ENCODE peak calls at places on chromosomes 13 and 19, in six cellular contexts. Q is brain microvascular endothelial cell, X is colonic mucosa, P is epithelial cell of proximal tubule, J is aorta, O is HL-60. K is an unnamed sample.
A peak's percentile ranks its signal among the peaks of the same experiment; 100 is the strongest.

GRCh38 chr13:21039097-21039800 is 22.1 kb downstream of the LATS2 start:
- DNase-seq in J (no peak), X (no peak), O (peak; percentile 39), P (no peak), Q (no peak), K (no peak)

GRCh38 chr13:114282143-114282685 is 813 bp downstream of the UPF3A start:
- DNase-seq in X (peak; percentile 32), Q (peak; percentile 17), O (peak; percentile 55), P (no peak), J (peak; percentile 53), K (no peak)

GRCh38 chr13:113117335-113117872 is 5.2 kb upstream of the F10 start:
- DNase-seq in X (no peak), Q (no peak), P (no peak), J (no peak), O (no peak), K (no peak)

GRCh38 chr19:53780506-53780905 is 43.6 kb downstream of the NLRP12 start:
- DNase-seq in O (no peak), P (no peak), J (no peak), X (no peak), Q (no peak), K (no peak)

GRCh38 chr19:30222428-30222873 is 149.7 kb upstream of the ZNF536 start:
- DNase-seq in X (no peak), P (no peak), J (no peak), Q (no peak), O (no peak), K (no peak)

GRCh38 chr19:3183721-3184641 is 1.7 kb upstream of the NCLN start:
- DNase-seq in O (no peak), P (no peak), X (no peak), Q (no peak), J (no peak), K (no peak)

GRCh38 chr19:44447864-44448674 is at the start of gene ZNF229:
- DNase-seq in Q (peak; percentile 94), P (peak; percentile 72), J (peak; percentile 92), O (peak; percentile 98), X (peak; percentile 94), K (peak; percentile 83)

GRCh38 chr13:64180756-64181155 is 2765.1 kb upstream of the PCDH20 start:
- DNase-seq in Q (no peak), J (no peak), P (no peak), O (no peak), X (no peak), K (no peak)

GRCh38 chr13:100075700-100076587 is 12.9 kb upstream of the PCCA start:
- DNase-seq in O (no peak), J (no peak), X (peak; percentile 25), Q (no peak), P (no peak), K (no peak)

GRCh38 chr13:55437162-55437561 is 1703.6 kb upstream of the PRR20A start:
- DNase-seq in O (no peak), P (no peak), X (no peak), Q (no peak), J (no peak), K (no peak)

GRCh38 chr13:113939129-113939904 is 34.6 kb downstream of the C13orf46 start:
- DNase-seq in Q (no peak), O (no peak), X (no peak), P (no peak), J (no peak), K (no peak)

GRCh38 chr13:91652389-91652788 is 254.0 kb downstream of the GPC5 start:
- DNase-seq in X (no peak), Q (no peak), J (no peak), P (no peak), O (no peak), K (peak; percentile 32)

GRCh38 chr13:39036212-39036611 is 1.7 kb downstream of the PROSER1 start:
- DNase-seq in O (peak; percentile 39), X (peak; percentile 30), J (no peak), Q (no peak), P (no peak), K (no peak)

GRCh38 chr19:57302020-57302465 is 18.2 kb upstream of the ZNF543 start:
- DNase-seq in J (peak; percentile 79), O (peak; percentile 17), P (peak; percentile 43), X (no peak), Q (peak; percentile 93), K (peak; percentile 79)

GRCh38 chr19:14004619-14005380 is 1.3 kb downstream of the RFX1 start:
- DNase-seq in J (peak; percentile 88), X (peak; percentile 77), O (peak; percentile 85), Q (no peak), P (no peak), K (no peak)

GRCh38 chr13:99505814-99506269 is 4.6 kb downstream of the TM9SF2 start:
- DNase-seq in X (no peak), Q (no peak), P (no peak), O (no peak), J (no peak), K (no peak)

GRCh38 chr19:45920458-45920857 is 5.9 kb upstream of the NANOS2 start:
- DNase-seq in X (no peak), O (no peak), J (no peak), P (no peak), Q (no peak), K (no peak)

DNA sequence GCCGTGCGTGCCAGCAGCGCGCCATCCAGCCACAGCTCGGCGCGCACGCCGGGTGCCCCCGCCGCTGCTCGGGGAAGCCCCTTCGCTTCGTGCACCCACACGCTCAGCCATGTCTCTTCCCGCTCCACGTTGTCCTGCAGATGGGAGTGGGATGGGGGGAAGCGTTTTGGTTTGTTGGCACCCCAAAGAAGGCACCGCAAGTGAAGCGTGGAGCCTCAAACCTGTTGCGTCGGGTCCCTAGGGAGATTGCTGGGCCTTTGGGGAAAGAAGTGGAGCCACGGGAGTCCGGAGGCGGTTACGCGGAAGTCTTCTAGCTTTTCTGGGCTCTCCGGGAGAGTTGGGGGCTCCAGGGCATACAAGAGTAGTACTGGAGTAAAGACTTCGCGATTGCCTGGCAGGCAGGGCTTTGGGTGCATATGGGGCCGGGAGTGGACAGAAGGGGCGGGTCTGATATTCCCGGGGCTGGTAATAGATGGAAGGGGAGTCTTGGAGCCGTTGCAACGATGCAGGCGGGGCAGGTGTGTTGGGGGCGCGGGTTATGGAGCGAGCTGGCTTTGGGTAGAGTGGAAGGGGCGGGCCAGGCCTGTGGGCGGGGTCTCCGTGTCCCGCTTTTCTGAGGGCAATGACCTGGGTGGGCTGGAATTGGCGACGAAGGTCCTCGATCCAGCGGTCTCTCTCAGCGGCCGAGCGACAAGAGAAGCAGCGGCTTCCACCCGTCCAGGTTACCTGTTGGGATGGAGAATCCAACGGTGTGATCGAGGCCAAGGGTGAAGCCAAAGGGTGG is 6.5 kb downstream of the RASAL3 start:
- DNase-seq in J (no peak), X (no peak), P (no peak), Q (no peak), O (no peak), K (no peak)
- H3K4me3 ChIP-seq in J (no peak overlapping the region), X (no peak overlapping the region), P (no peak overlapping the region), Q (no peak overlapping the region), O (no peak overlapping the region), K (no peak overlapping the region)

GRCh38 chr19:37303591-37304171 is 67.2 kb upstream of the ZNF527 start:
- DNase-seq in O (no peak), Q (no peak), X (no peak), J (no peak), P (no peak), K (no peak)

GRCh38 chr19:37304190-37304883 is 66.6 kb upstream of the ZNF527 start:
- DNase-seq in J (peak; percentile 59), Q (no peak), P (no peak), X (no peak), O (no peak), K (no peak)

GRCh38 chr19:37306383-37306963 is 64.4 kb upstream of the ZNF527 start:
- DNase-seq in O (no peak), X (no peak), Q (no peak), J (no peak), P (no peak), K (no peak)

GRCh38 chr19:37309834-37310575 is 60.9 kb upstream of the ZNF527 start:
- DNase-seq in X (no peak), Q (no peak), J (no peak), O (peak; percentile 29), P (no peak), K (no peak)

DNA sequence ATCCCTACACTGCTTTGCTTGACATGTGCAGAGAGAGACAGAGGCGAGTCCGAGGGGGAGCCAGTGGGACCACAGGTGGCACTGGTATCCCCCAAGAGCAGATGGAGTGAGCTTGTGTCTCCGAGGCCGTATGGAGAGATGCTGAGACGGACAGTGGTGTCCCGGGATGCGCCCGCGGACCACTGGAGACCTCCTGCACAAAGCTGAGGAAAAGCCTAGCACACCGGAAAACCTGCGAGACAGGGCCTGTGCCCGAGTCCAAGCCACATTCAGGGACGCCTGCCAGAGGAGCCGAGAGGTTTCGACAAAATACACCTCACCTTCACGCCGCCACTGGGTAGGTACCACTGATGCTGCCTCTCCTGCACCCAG is 66.0 kb upstream of the ZNF527 start:
- DNase-seq in J (no peak), O (no peak), X (no peak), P (no peak), Q (no peak), K (no peak)
- H3K4me3 ChIP-seq in J (no peak overlapping the region), O (no peak overlapping the region), X (no peak overlapping the region), P (no peak overlapping the region), Q (no peak overlapping the region), K (no peak overlapping the region)

GRCh38 chr19:21022996-21023395 is 2.5 kb downstream of the ZNF430 start:
- DNase-seq in Q (peak; percentile 56), J (no peak), O (no peak), P (peak; percentile 66), X (no peak), K (peak; percentile 94)
- H3K4me3 ChIP-seq in Q (peak overlapping the region; percentile 15), J (no peak overlapping the region), O (no peak overlapping the region), P (no peak overlapping the region), X (no peak overlapping the region), K (no peak overlapping the region)

GRCh38 chr13:75220238-75220542 is 261.8 kb downstream of the TBC1D4 start:
- DNase-seq in P (no peak), Q (no peak), J (no peak), O (no peak), X (no peak), K (no peak)

GRCh38 chr13:75222031-75222430 is 259.9 kb downstream of the TBC1D4 start:
- DNase-seq in J (no peak), P (no peak), Q (no peak), X (no peak), O (peak; percentile 18), K (peak; percentile 81)

GRCh38 chr13:75217949-75218348 is 264.0 kb downstream of the TBC1D4 start:
- DNase-seq in J (no peak), P (peak; percentile 56), O (no peak), Q (peak; percentile 36), X (no peak), K (peak; percentile 77)

GRCh38 chr13:75223981-75224742 is 257.8 kb downstream of the TBC1D4 start:
- DNase-seq in X (no peak), P (no peak), Q (no peak), O (no peak), J (no peak), K (no peak)

DNA sequence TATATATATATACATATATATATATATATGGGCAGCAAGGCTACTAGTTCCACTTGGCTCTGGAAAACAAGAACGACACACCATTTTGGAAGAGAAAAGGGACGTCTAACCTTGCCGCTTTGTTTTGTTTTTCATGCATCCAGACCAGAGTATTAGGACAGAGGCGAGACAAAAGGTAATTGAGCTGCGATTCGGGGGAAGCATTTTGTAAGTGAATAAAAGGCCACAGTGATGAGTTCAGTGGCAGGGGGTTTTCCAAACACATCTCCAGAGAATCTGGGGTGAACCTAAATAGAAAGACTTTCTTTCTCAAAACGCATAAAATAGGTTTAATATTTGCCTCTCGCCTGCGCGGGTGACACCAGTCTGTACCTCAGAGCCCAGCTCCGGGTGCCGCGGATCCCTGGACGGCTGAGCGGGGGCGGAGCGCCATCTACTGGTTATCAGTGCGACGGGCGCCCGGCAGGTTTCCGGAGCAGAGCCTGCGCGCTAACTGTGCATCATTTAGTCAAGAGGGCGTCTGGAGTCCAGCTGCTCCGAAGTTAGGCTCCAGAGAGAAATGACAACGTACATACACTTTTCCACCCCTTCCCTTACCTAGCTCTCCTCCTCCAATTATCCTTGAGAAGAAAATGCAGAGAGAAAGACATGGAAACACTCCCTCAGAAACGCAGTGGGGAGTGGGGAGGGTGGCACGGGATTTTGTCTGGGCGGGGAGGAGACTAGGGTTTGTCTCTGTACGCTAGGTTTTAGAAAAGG is 262.3 kb downstream of the TBC1D4 start:
- DNase-seq in J (peak; percentile 84), O (peak; percentile 79), X (peak; percentile 84), P (no peak), Q (peak; percentile 75), K (peak; percentile 24)
- H3K4me3 ChIP-seq in J (no peak overlapping the region), O (no peak overlapping the region), X (peak overlapping the region; percentile 8), P (peak overlapping the region; percentile 47), Q (peak overlapping the region; percentile 35), K (peak overlapping the region; percentile 34)